ENCODE peak calls at places on chromosomes 11 and 22, in ten cellular contexts. One of them, this sample, is unnamed.

GRCh38 chr22:30857103-30857502 is 111.5 kb downstream of the MORC2 start:
- DNase-seq in iPS DF 6.9: no peak
- DNase-seq in MCF 10A: no peak
- DNase-seq in NCI-H1092 treated with DMSO at 0.1 percent for 48 hours: no peak
- DNase-seq in stimulated activated CD8-positive, alpha-beta memory T cell treated with anti-CD3 and anti-CD28 coated beads, Interleukin-15, amount 100 ng/mL, for 24 hours: no peak
- DNase-seq in HTR-8/SVneo: no peak
- DNase-seq in GM13977: no peak
- DNase-seq in NCI-H2029 treated with DMSO at 0.1 percent for 48 hours: no peak
- DNase-seq in RKO: no peak
- DNase-seq in naive thymus-derived CD4-positive, alpha-beta T cell: no peak
- DNase-seq in this sample: no peak

GRCh38 chr11:69674267-69674885 is 777 bp downstream of the LTO1 start:
- DNase-seq in iPS DF 6.9: no peak
- DNase-seq in MCF 10A: peak; percentile 39
- DNase-seq in NCI-H1092 treated with DMSO at 0.1 percent for 48 hours: no peak
- DNase-seq in stimulated activated CD8-positive, alpha-beta memory T cell treated with anti-CD3 and anti-CD28 coated beads, Interleukin-15, amount 100 ng/mL, for 24 hours: no peak
- DNase-seq in HTR-8/SVneo: peak; percentile 25
- DNase-seq in GM13977: no peak
- DNase-seq in NCI-H2029 treated with DMSO at 0.1 percent for 48 hours: no peak
- DNase-seq in RKO: peak; percentile 89
- DNase-seq in naive thymus-derived CD4-positive, alpha-beta T cell: no peak
- DNase-seq in this sample: peak; percentile 98

GRCh38 chr22:31995807-31996206 is 47.3 kb upstream of the SLC5A1 start:
- DNase-seq in iPS DF 6.9: no peak
- DNase-seq in MCF 10A: no peak
- DNase-seq in NCI-H1092 treated with DMSO at 0.1 percent for 48 hours: no peak
- DNase-seq in stimulated activated CD8-positive, alpha-beta memory T cell treated with anti-CD3 and anti-CD28 coated beads, Interleukin-15, amount 100 ng/mL, for 24 hours: no peak
- DNase-seq in HTR-8/SVneo: no peak
- DNase-seq in GM13977: no peak
- DNase-seq in NCI-H2029 treated with DMSO at 0.1 percent for 48 hours: no peak
- DNase-seq in RKO: no peak
- DNase-seq in naive thymus-derived CD4-positive, alpha-beta T cell: no peak
- DNase-seq in this sample: no peak

GRCh38 chr22:47153854-47154542 is 391.5 kb downstream of the TBC1D22A start:
- DNase-seq in iPS DF 6.9: no peak
- DNase-seq in MCF 10A: no peak
- DNase-seq in NCI-H1092 treated with DMSO at 0.1 percent for 48 hours: no peak
- DNase-seq in stimulated activated CD8-positive, alpha-beta memory T cell treated with anti-CD3 and anti-CD28 coated beads, Interleukin-15, amount 100 ng/mL, for 24 hours: no peak
- DNase-seq in HTR-8/SVneo: no peak
- DNase-seq in GM13977: no peak
- DNase-seq in NCI-H2029 treated with DMSO at 0.1 percent for 48 hours: no peak
- DNase-seq in RKO: no peak
- DNase-seq in naive thymus-derived CD4-positive, alpha-beta T cell: no peak
- DNase-seq in this sample: peak; percentile 9

GRCh38 chr11:125110996-125111340 is 458 bp downstream of the TMEM218 start:
- DNase-seq in iPS DF 6.9: no peak
- DNase-seq in MCF 10A: peak; percentile 21
- DNase-seq in NCI-H1092 treated with DMSO at 0.1 percent for 48 hours: no peak
- DNase-seq in stimulated activated CD8-positive, alpha-beta memory T cell treated with anti-CD3 and anti-CD28 coated beads, Interleukin-15, amount 100 ng/mL, for 24 hours: no peak
- DNase-seq in HTR-8/SVneo: no peak
- DNase-seq in GM13977: no peak
- DNase-seq in NCI-H2029 treated with DMSO at 0.1 percent for 48 hours: no peak
- DNase-seq in RKO: peak; percentile 26
- DNase-seq in naive thymus-derived CD4-positive, alpha-beta T cell: no peak
- DNase-seq in this sample: peak; percentile 55

GRCh38 chr11:73950869-73951710 is at the start of gene DNAJB13:
- DNase-seq in iPS DF 6.9: peak; percentile 50
- DNase-seq in MCF 10A: peak; percentile 37
- DNase-seq in NCI-H1092 treated with DMSO at 0.1 percent for 48 hours: peak; percentile 12
- DNase-seq in stimulated activated CD8-positive, alpha-beta memory T cell treated with anti-CD3 and anti-CD28 coated beads, Interleukin-15, amount 100 ng/mL, for 24 hours: no peak
- DNase-seq in HTR-8/SVneo: peak; percentile 70
- DNase-seq in GM13977: peak; percentile 83
- DNase-seq in NCI-H2029 treated with DMSO at 0.1 percent for 48 hours: peak; percentile 37
- DNase-seq in RKO: peak; percentile 68
- DNase-seq in naive thymus-derived CD4-positive, alpha-beta T cell: no peak
- DNase-seq in this sample: peak; percentile 63

GRCh38 chr11:34262601-34263081 is 95.2 kb downstream of the ABTB2 start:
- DNase-seq in iPS DF 6.9: no peak
- DNase-seq in MCF 10A: no peak
- DNase-seq in NCI-H1092 treated with DMSO at 0.1 percent for 48 hours: no peak
- DNase-seq in stimulated activated CD8-positive, alpha-beta memory T cell treated with anti-CD3 and anti-CD28 coated beads, Interleukin-15, amount 100 ng/mL, for 24 hours: no peak
- DNase-seq in HTR-8/SVneo: no peak
- DNase-seq in GM13977: no peak
- DNase-seq in NCI-H2029 treated with DMSO at 0.1 percent for 48 hours: peak; percentile 48
- DNase-seq in RKO: no peak
- DNase-seq in naive thymus-derived CD4-positive, alpha-beta T cell: no peak
- DNase-seq in this sample: no peak

GRCh38 chr11:6646631-6647281 is 8.9 kb downstream of the DCHS1 start:
- DNase-seq in iPS DF 6.9: no peak
- DNase-seq in MCF 10A: no peak
- DNase-seq in NCI-H1092 treated with DMSO at 0.1 percent for 48 hours: no peak
- DNase-seq in stimulated activated CD8-positive, alpha-beta memory T cell treated with anti-CD3 and anti-CD28 coated beads, Interleukin-15, amount 100 ng/mL, for 24 hours: no peak
- DNase-seq in HTR-8/SVneo: no peak
- DNase-seq in GM13977: peak; percentile 69
- DNase-seq in NCI-H2029 treated with DMSO at 0.1 percent for 48 hours: no peak
- DNase-seq in RKO: no peak
- DNase-seq in naive thymus-derived CD4-positive, alpha-beta T cell: peak; percentile 37
- DNase-seq in this sample: peak; percentile 63

GRCh38 chr11:74845978-74846517 is 97.4 kb downstream of the RNF169 start:
- DNase-seq in iPS DF 6.9: no peak
- DNase-seq in MCF 10A: no peak
- DNase-seq in NCI-H1092 treated with DMSO at 0.1 percent for 48 hours: no peak
- DNase-seq in stimulated activated CD8-positive, alpha-beta memory T cell treated with anti-CD3 and anti-CD28 coated beads, Interleukin-15, amount 100 ng/mL, for 24 hours: no peak
- DNase-seq in HTR-8/SVneo: no peak
- DNase-seq in GM13977: no peak
- DNase-seq in NCI-H2029 treated with DMSO at 0.1 percent for 48 hours: no peak
- DNase-seq in RKO: no peak
- DNase-seq in naive thymus-derived CD4-positive, alpha-beta T cell: no peak
- DNase-seq in this sample: no peak

GRCh38 chr11:103110406-103110805 is 1.2 kb downstream of the DYNC2H1 start:
- DNase-seq in iPS DF 6.9: no peak
- DNase-seq in MCF 10A: peak; percentile 39
- DNase-seq in NCI-H1092 treated with DMSO at 0.1 percent for 48 hours: no peak
- DNase-seq in stimulated activated CD8-positive, alpha-beta memory T cell treated with anti-CD3 and anti-CD28 coated beads, Interleukin-15, amount 100 ng/mL, for 24 hours: no peak
- DNase-seq in HTR-8/SVneo: no peak
- DNase-seq in GM13977: no peak
- DNase-seq in NCI-H2029 treated with DMSO at 0.1 percent for 48 hours: no peak
- DNase-seq in RKO: peak; percentile 71
- DNase-seq in naive thymus-derived CD4-positive, alpha-beta T cell: no peak
- DNase-seq in this sample: peak; percentile 80

GRCh38 chr11:79363861-79364378 is 76.9 kb downstream of the TENM4 start:
- DNase-seq in iPS DF 6.9: no peak
- DNase-seq in MCF 10A: no peak
- DNase-seq in NCI-H1092 treated with DMSO at 0.1 percent for 48 hours: no peak
- DNase-seq in stimulated activated CD8-positive, alpha-beta memory T cell treated with anti-CD3 and anti-CD28 coated beads, Interleukin-15, amount 100 ng/mL, for 24 hours: no peak
- DNase-seq in HTR-8/SVneo: no peak
- DNase-seq in GM13977: no peak
- DNase-seq in NCI-H2029 treated with DMSO at 0.1 percent for 48 hours: no peak
- DNase-seq in RKO: no peak
- DNase-seq in naive thymus-derived CD4-positive, alpha-beta T cell: no peak
- DNase-seq in this sample: no peak

GRCh38 chr11:45959851-45960250 is 37.4 kb downstream of the LARGE2 start:
- DNase-seq in iPS DF 6.9: no peak
- DNase-seq in MCF 10A: no peak
- DNase-seq in NCI-H1092 treated with DMSO at 0.1 percent for 48 hours: no peak
- DNase-seq in stimulated activated CD8-positive, alpha-beta memory T cell treated with anti-CD3 and anti-CD28 coated beads, Interleukin-15, amount 100 ng/mL, for 24 hours: no peak
- DNase-seq in HTR-8/SVneo: no peak
- DNase-seq in GM13977: no peak
- DNase-seq in NCI-H2029 treated with DMSO at 0.1 percent for 48 hours: no peak
- DNase-seq in RKO: no peak
- DNase-seq in naive thymus-derived CD4-positive, alpha-beta T cell: no peak
- DNase-seq in this sample: peak; percentile 78

GRCh38 chr11:66981976-66982578 is 7.0 kb downstream of the C11orf86 start:
- DNase-seq in iPS DF 6.9: no peak
- DNase-seq in MCF 10A: peak; percentile 98
- DNase-seq in NCI-H1092 treated with DMSO at 0.1 percent for 48 hours: peak; percentile 89
- DNase-seq in stimulated activated CD8-positive, alpha-beta memory T cell treated with anti-CD3 and anti-CD28 coated beads, Interleukin-15, amount 100 ng/mL, for 24 hours: no peak
- DNase-seq in HTR-8/SVneo: peak; percentile 78
- DNase-seq in GM13977: no peak
- DNase-seq in NCI-H2029 treated with DMSO at 0.1 percent for 48 hours: peak; percentile 93
- DNase-seq in RKO: peak; percentile 78
- DNase-seq in naive thymus-derived CD4-positive, alpha-beta T cell: no peak
- DNase-seq in this sample: peak; percentile 97

GRCh38 chr11:18012314-18012905 is 437 bp downstream of the SERGEF start:
- DNase-seq in iPS DF 6.9: no peak
- DNase-seq in MCF 10A: peak; percentile 38
- DNase-seq in NCI-H1092 treated with DMSO at 0.1 percent for 48 hours: peak; percentile 50
- DNase-seq in stimulated activated CD8-positive, alpha-beta memory T cell treated with anti-CD3 and anti-CD28 coated beads, Interleukin-15, amount 100 ng/mL, for 24 hours: peak; percentile 6
- DNase-seq in HTR-8/SVneo: peak; percentile 24
- DNase-seq in GM13977: peak; percentile 39
- DNase-seq in NCI-H2029 treated with DMSO at 0.1 percent for 48 hours: no peak
- DNase-seq in RKO: peak; percentile 52
- DNase-seq in naive thymus-derived CD4-positive, alpha-beta T cell: peak; percentile 37
- DNase-seq in this sample: no peak

GRCh38 chr11:99020324-99021225 is at the start of gene CNTN5:
- DNase-seq in iPS DF 6.9: peak; percentile 29
- DNase-seq in MCF 10A: no peak
- DNase-seq in NCI-H1092 treated with DMSO at 0.1 percent for 48 hours: peak; percentile 47
- DNase-seq in stimulated activated CD8-positive, alpha-beta memory T cell treated with anti-CD3 and anti-CD28 coated beads, Interleukin-15, amount 100 ng/mL, for 24 hours: no peak
- DNase-seq in HTR-8/SVneo: peak; percentile 49
- DNase-seq in GM13977: peak; percentile 25
- DNase-seq in NCI-H2029 treated with DMSO at 0.1 percent for 48 hours: no peak
- DNase-seq in RKO: no peak
- DNase-seq in naive thymus-derived CD4-positive, alpha-beta T cell: no peak
- DNase-seq in this sample: peak; percentile 22

GRCh38 chr11:48013269-48013901 is 33.0 kb downstream of the PTPRJ start:
- DNase-seq in iPS DF 6.9: no peak
- DNase-seq in MCF 10A: no peak
- DNase-seq in NCI-H1092 treated with DMSO at 0.1 percent for 48 hours: no peak
- DNase-seq in stimulated activated CD8-positive, alpha-beta memory T cell treated with anti-CD3 and anti-CD28 coated beads, Interleukin-15, amount 100 ng/mL, for 24 hours: no peak
- DNase-seq in HTR-8/SVneo: no peak
- DNase-seq in GM13977: no peak
- DNase-seq in NCI-H2029 treated with DMSO at 0.1 percent for 48 hours: peak; percentile 50
- DNase-seq in RKO: no peak
- DNase-seq in naive thymus-derived CD4-positive, alpha-beta T cell: no peak
- DNase-seq in this sample: peak; percentile 49

GRCh38 chr11:111632798-111633197 is 30.5 kb downstream of the SIK2 start:
- DNase-seq in iPS DF 6.9: no peak
- DNase-seq in MCF 10A: no peak
- DNase-seq in NCI-H1092 treated with DMSO at 0.1 percent for 48 hours: peak; percentile 11
- DNase-seq in stimulated activated CD8-positive, alpha-beta memory T cell treated with anti-CD3 and anti-CD28 coated beads, Interleukin-15, amount 100 ng/mL, for 24 hours: no peak
- DNase-seq in HTR-8/SVneo: no peak
- DNase-seq in GM13977: no peak
- DNase-seq in NCI-H2029 treated with DMSO at 0.1 percent for 48 hours: peak; percentile 68
- DNase-seq in RKO: no peak
- DNase-seq in naive thymus-derived CD4-positive, alpha-beta T cell: no peak
- DNase-seq in this sample: no peak

GRCh38 chr11:57792870-57793269 is 31.3 kb downstream of the CTNND1 start:
- DNase-seq in iPS DF 6.9: no peak
- DNase-seq in MCF 10A: no peak
- DNase-seq in NCI-H1092 treated with DMSO at 0.1 percent for 48 hours: no peak
- DNase-seq in stimulated activated CD8-positive, alpha-beta memory T cell treated with anti-CD3 and anti-CD28 coated beads, Interleukin-15, amount 100 ng/mL, for 24 hours: no peak
- DNase-seq in HTR-8/SVneo: no peak
- DNase-seq in GM13977: no peak
- DNase-seq in NCI-H2029 treated with DMSO at 0.1 percent for 48 hours: no peak
- DNase-seq in RKO: no peak
- DNase-seq in naive thymus-derived CD4-positive, alpha-beta T cell: no peak
- DNase-seq in this sample: no peak

GRCh38 chr11:14852571-14853177 is 39.4 kb downstream of the CYP2R1 start:
- DNase-seq in iPS DF 6.9: no peak
- DNase-seq in MCF 10A: no peak
- DNase-seq in NCI-H1092 treated with DMSO at 0.1 percent for 48 hours: no peak
- DNase-seq in stimulated activated CD8-positive, alpha-beta memory T cell treated with anti-CD3 and anti-CD28 coated beads, Interleukin-15, amount 100 ng/mL, for 24 hours: no peak
- DNase-seq in HTR-8/SVneo: no peak
- DNase-seq in GM13977: no peak
- DNase-seq in NCI-H2029 treated with DMSO at 0.1 percent for 48 hours: no peak
- DNase-seq in RKO: no peak
- DNase-seq in naive thymus-derived CD4-positive, alpha-beta T cell: no peak
- DNase-seq in this sample: no peak

GRCh38 chr11:29527391-29527936 is 489.4 kb downstream of the KCNA4 start:
- DNase-seq in iPS DF 6.9: no peak
- DNase-seq in MCF 10A: peak; percentile 93
- DNase-seq in NCI-H1092 treated with DMSO at 0.1 percent for 48 hours: no peak
- DNase-seq in stimulated activated CD8-positive, alpha-beta memory T cell treated with anti-CD3 and anti-CD28 coated beads, Interleukin-15, amount 100 ng/mL, for 24 hours: no peak
- DNase-seq in HTR-8/SVneo: no peak
- DNase-seq in GM13977: no peak
- DNase-seq in NCI-H2029 treated with DMSO at 0.1 percent for 48 hours: no peak
- DNase-seq in RKO: peak; percentile 89
- DNase-seq in naive thymus-derived CD4-positive, alpha-beta T cell: no peak
- DNase-seq in this sample: peak; percentile 69

GRCh38 chr11:7536102-7536501 is 22.3 kb downstream of the PPFIBP2 start:
- DNase-seq in iPS DF 6.9: no peak
- DNase-seq in MCF 10A: no peak
- DNase-seq in NCI-H1092 treated with DMSO at 0.1 percent for 48 hours: no peak
- DNase-seq in stimulated activated CD8-positive, alpha-beta memory T cell treated with anti-CD3 and anti-CD28 coated beads, Interleukin-15, amount 100 ng/mL, for 24 hours: no peak
- DNase-seq in HTR-8/SVneo: no peak
- DNase-seq in GM13977: no peak
- DNase-seq in NCI-H2029 treated with DMSO at 0.1 percent for 48 hours: no peak
- DNase-seq in RKO: no peak
- DNase-seq in naive thymus-derived CD4-positive, alpha-beta T cell: no peak
- DNase-seq in this sample: no peak